ENCODE peak calls at places on chromosomes 6 and 20, in seven cellular contexts. Y is BE2C, A is fibroblast of mammary gland, E is GM06990, L is lung, B is thoracic aorta, M is cardiac muscle cell. X is an unnamed sample.

GRCh38 chr6:13615802-13616140 is 636 bp downstream of the NOL7 start:
- DNase-seq in Y (peak; percentile 50), A (peak; percentile 43), E (no peak), L (no peak), B (no peak), M (peak; percentile 46), X (no peak)

GRCh38 chr6:137717074-137718073 is 149.7 kb upstream of the TNFAIP3 start:
- DNase-seq in Y (no peak), A (no peak), E (no peak), L (no peak), B (no peak), M (no peak), X (no peak)

GRCh38 chr6:134468633-134469032 is 150.7 kb upstream of the SGK1 start:
- DNase-seq in Y (no peak), A (no peak), E (no peak), L (no peak), B (no peak), M (no peak), X (no peak)

GRCh38 chr6:133170602-133171001 is 70.6 kb upstream of the EYA4 start:
- DNase-seq in Y (no peak), A (no peak), E (no peak), L (no peak), B (no peak), M (no peak), X (peak; percentile 5)

GRCh38 chr6:8203337-8203736 is 101.0 kb upstream of the EEF1E1 start:
- DNase-seq in Y (no peak), A (no peak), E (no peak), L (no peak), B (no peak), M (no peak), X (no peak)

GRCh38 chr6:21360353-21360752 is 233.2 kb upstream of the SOX4 start:
- DNase-seq in Y (no peak), A (no peak), E (no peak), L (no peak), B (no peak), M (no peak), X (no peak)

GRCh38 chr6:144870796-144871195 is 585.7 kb downstream of the UTRN start:
- DNase-seq in Y (no peak), A (no peak), E (no peak), L (no peak), B (no peak), M (no peak), X (no peak)

GRCh38 chr6:7914991-7915789 is 4.6 kb upstream of the TXNDC5 start:
- DNase-seq in Y (peak; percentile 66), A (peak; percentile 99), E (no peak), L (no peak), B (no peak), M (peak; percentile 98), X (peak; percentile 92)

GRCh38 chr6:143545976-143546547 is 34.5 kb upstream of the FUCA2 start:
- DNase-seq in Y (no peak), A (no peak), E (no peak), L (no peak), B (no peak), M (peak; percentile 16), X (no peak)

GRCh38 chr6:33895296-33895695 is 91.5 kb upstream of the MLN start:
- DNase-seq in Y (no peak), A (no peak), E (no peak), L (no peak), B (no peak), M (no peak), X (no peak)

GRCh38 chr20:49411221-49411925 is 71.1 kb downstream of the KCNB1 start:
- DNase-seq in Y (no peak), A (no peak), E (no peak), L (no peak), B (no peak), M (no peak), X (no peak)

GRCh38 chr6:19802656-19803055 is 34.5 kb upstream of the ID4 start:
- DNase-seq in Y (no peak), A (no peak), E (no peak), L (no peak), B (no peak), M (no peak), X (no peak)

GRCh38 chr6:38510205-38510604 is 129.5 kb downstream of the BTBD9 start:
- DNase-seq in Y (no peak), A (peak; percentile 65), E (no peak), L (no peak), B (no peak), M (no peak), X (no peak)

GRCh38 chr6:13810688-13811446 is 3.5 kb downstream of the MCUR1 start:
- DNase-seq in Y (no peak), A (no peak), E (no peak), L (no peak), B (no peak), M (peak; percentile 4), X (no peak)

GRCh38 chr6:43575105-43575771 is 600 bp downstream of the XPO5 start:
- DNase-seq in Y (peak; percentile 54), A (peak; percentile 11), E (no peak), L (no peak), B (no peak), M (peak; percentile 16), X (no peak)

GRCh38 chr6:53209681-53210080 is 61.0 kb upstream of the GCM1 start:
- DNase-seq in Y (no peak), A (no peak), E (no peak), L (no peak), B (no peak), M (no peak), X (no peak)

GRCh38 chr6:145547596-145548325 is 187.6 kb downstream of the EPM2A start:
- DNase-seq in Y (no peak), A (peak; percentile 15), E (no peak), L (no peak), B (no peak), M (no peak), X (no peak)

GRCh38 chr20:48717959-48718223 is 109.9 kb downstream of the PREX1 start:
- DNase-seq in Y (no peak), A (no peak), E (no peak), L (no peak), B (no peak), M (no peak), X (no peak)

GRCh38 chr6:93304514-93304913 is 114.8 kb downstream of the EPHA7 start:
- DNase-seq in Y (no peak), A (no peak), E (no peak), L (no peak), B (no peak), M (no peak), X (no peak)

GRCh38 chr6:142570221-142570671 is 268.4 kb downstream of the ADGRG6 start:
- DNase-seq in Y (no peak), A (peak; percentile 30), E (no peak), L (no peak), B (no peak), M (no peak), X (peak; percentile 48)

GRCh38 chr6:109340811-109341210 is 41.5 kb downstream of the CD164 start:
- DNase-seq in Y (no peak), A (no peak), E (no peak), L (no peak), B (no peak), M (no peak), X (no peak)

GRCh38 chr6:148954934-148955915 is 208.4 kb downstream of the UST start:
- DNase-seq in Y (no peak), A (peak; percentile 44), E (no peak), L (no peak), B (no peak), M (peak; percentile 65), X (no peak)

GRCh38 chr6:32947552-32948465 is 5.1 kb downstream of the HLA-DMA start:
- DNase-seq in Y (peak; percentile 28), A (peak; percentile 40), E (no peak), L (no peak), B (no peak), M (peak; percentile 42), X (no peak)

GRCh38 chr20:3808141-3808479 is 12.0 kb downstream of the CDC25B start:
- DNase-seq in Y (peak; percentile 60), A (peak; percentile 99), E (no peak), L (peak; percentile 84), B (peak; percentile 80), M (peak; percentile 91), X (peak; percentile 77)

GRCh38 chr6:98669371-98669770 is 165.0 kb upstream of the POU3F2 start:
- DNase-seq in Y (no peak), A (no peak), E (no peak), L (no peak), B (no peak), M (no peak), X (no peak)

GRCh38 chr6:2708456-2708855 is 42.3 kb downstream of the MYLK4 start:
- DNase-seq in Y (no peak), A (peak; percentile 60), E (no peak), L (no peak), B (no peak), M (peak; percentile 68), X (peak; percentile 54)

GRCh38 chr6:47714802-47715201 is 16.4 kb downstream of the ADGRF4 start:
- DNase-seq in Y (no peak), A (no peak), E (no peak), L (no peak), B (no peak), M (peak; percentile 37), X (no peak)
- H3K4me3 ChIP-seq in Y (no peak overlapping the region), A (no peak overlapping the region), E (no peak overlapping the region), L (no peak overlapping the region), B (no peak overlapping the region), M (no peak overlapping the region), X (no peak overlapping the region)

DNA sequence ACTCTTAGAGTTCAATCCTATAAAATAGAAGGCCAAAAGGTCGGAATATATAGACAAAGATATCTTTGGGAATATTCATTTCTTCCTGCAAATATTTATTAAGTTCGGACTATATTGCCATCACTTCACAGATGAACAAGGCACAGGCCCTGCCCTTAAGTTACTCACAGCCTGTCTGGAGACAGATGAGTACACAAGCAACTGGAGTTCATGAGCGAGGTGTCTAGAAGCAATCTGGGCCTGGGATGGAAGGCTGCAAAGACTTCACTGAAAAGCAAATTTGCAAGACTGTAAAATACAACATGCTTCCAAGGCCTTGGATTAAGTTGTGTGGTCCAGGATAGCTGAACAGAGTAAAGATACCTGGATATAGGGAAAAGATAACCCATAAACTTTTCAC is 56.7 kb upstream of the CEP85L start:
- DNase-seq in Y (no peak), A (peak; percentile 52), E (no peak), L (no peak), B (no peak), M (peak; percentile 36), X (no peak)
- H3K4me3 ChIP-seq in Y (no peak overlapping the region), A (no peak overlapping the region), E (peak overlapping the region; percentile 15), L (no peak overlapping the region), B (no peak overlapping the region), M (no peak overlapping the region), X (no peak overlapping the region)

DNA sequence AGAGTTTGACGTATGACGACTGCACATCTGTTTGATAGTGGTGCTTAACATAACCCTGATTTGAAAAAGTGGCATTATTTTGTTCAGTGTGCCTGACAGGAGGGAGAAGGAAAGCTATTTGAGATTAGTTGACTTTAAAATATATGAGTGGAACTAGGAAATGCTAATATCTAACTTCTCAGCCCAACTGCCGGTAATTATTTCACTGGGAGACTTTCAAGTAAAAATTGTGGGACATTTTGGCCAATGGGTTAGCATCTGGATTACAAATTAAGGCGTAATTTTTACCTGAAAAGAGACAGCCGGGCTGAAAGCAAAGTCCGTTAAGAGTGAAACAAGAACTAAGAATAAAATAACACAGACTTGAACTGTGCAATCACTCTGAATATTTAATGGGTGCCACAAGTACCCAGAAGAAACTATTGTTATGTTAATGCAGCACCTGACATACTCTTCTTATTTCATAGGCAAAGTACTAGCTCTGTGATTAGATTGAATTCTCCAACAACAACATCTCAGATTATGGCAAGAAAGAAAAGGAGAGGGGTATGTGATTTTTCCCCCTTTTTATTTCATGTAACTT is 2.0 kb downstream of the HEY2 start:
- DNase-seq in Y (no peak), A (no peak), E (no peak), L (no peak), B (no peak), M (no peak), X (no peak)
- H3K4me3 ChIP-seq in Y (no peak overlapping the region), A (no peak overlapping the region), E (no peak overlapping the region), L (no peak overlapping the region), B (peak overlapping the region; percentile 98), M (peak overlapping the region; percentile 84), X (no peak overlapping the region)

GRCh38 chr20:50514035-50514337 is 3.8 kb downstream of the PTPN1 start:
- DNase-seq in Y (no peak), A (no peak), E (no peak), L (no peak), B (no peak), M (no peak), X (no peak)
- H3K4me3 ChIP-seq in Y (no peak overlapping the region), A (peak overlapping the region; percentile 9), E (peak overlapping the region; percentile 83), L (no peak overlapping the region), B (peak overlapping the region; percentile 97), M (no peak overlapping the region), X (peak overlapping the region; percentile 1)

X was measured in skeletal muscle cell.